ENCODE peak calls at places on chromosomes 3 and 15, in seven cellular contexts. I is AG04450, R is neural progenitor cell, T is body of pancreas, F is osteoblast, J is fibroblast of lung, E is right atrium auricular region. A is an unnamed sample. For H3K9me3, the result is how much of the 10 kb centered on the place peaks cover.

GRCh38 chr3:197023998-197024651 is 5.5 kb downstream of the MELTF start:
- DNase-seq in T (no peak), R (no peak), I (no peak), F (peak), J (no peak), E (peak), A (no peak)

GRCh38 chr15:67927501-67928156 is 87.8 kb upstream of the RNU6-1 start:
- DNase-seq in T (peak), E (peak), J (peak), F (peak), R (no peak), I (peak), A (no peak)

GRCh38 chr3:151911462-151911861 is 38.0 kb downstream of the SUCNR1 start:
- DNase-seq in R (no peak), J (no peak), E (no peak), I (no peak), F (no peak), T (no peak), A (no peak)

GRCh38 chr3:9976736-9977709 is 9.6 kb downstream of the EMC3 start:
- DNase-seq in J (peak), T (peak), R (no peak), E (peak), I (peak), F (peak), A (peak)

GRCh38 chr3:130671545-130671944 is 75.1 kb downstream of the PIK3R4 start:
- DNase-seq in E (no peak), F (no peak), T (no peak), J (no peak), I (no peak), R (no peak), A (no peak)

GRCh38 chr3:194206375-194206774 is 70.4 kb downstream of the HES1 start:
- DNase-seq in J (peak), T (peak), R (no peak), F (peak), I (no peak), E (peak), A (peak)

GRCh38 chr3:94904275-94904674 is 841.4 kb downstream of the NSUN3 start:
- DNase-seq in J (no peak), I (no peak), R (no peak), T (no peak), E (no peak), F (no peak), A (no peak)

GRCh38 chr3:44416031-44417030 is 61.1 kb downstream of the ZNF445 start:
- DNase-seq in E (peak), I (no peak), R (no peak), J (no peak), T (no peak), F (no peak), A (no peak)

GRCh38 chr3:11949351-11949750 is 54.8 kb upstream of the SYN2 start:
- DNase-seq in I (no peak), R (no peak), F (no peak), J (no peak), T (no peak), E (no peak), A (no peak)

GRCh38 chr3:65568497-65568896 is 470.2 kb downstream of the MAGI1 start:
- DNase-seq in R (no peak), F (no peak), I (no peak), T (no peak), E (no peak), J (no peak), A (no peak)

GRCh38 chr3:113795693-113796092 is 42.9 kb upstream of the GRAMD1C start:
- DNase-seq in I (no peak), E (no peak), F (no peak), T (no peak), R (no peak), J (no peak), A (no peak)

GRCh38 chr3:111070772-111071256 is 802 bp upstream of the NECTIN3 start:
- DNase-seq in I (no peak), F (no peak), T (no peak), J (no peak), E (peak), R (no peak), A (no peak)

GRCh38 chr3:53841296-53841695 is 4.9 kb downstream of the CHDH start:
- DNase-seq in F (no peak), I (no peak), R (no peak), E (no peak), T (peak), J (no peak), A (no peak)

GRCh38 chr3:153397806-153398205 is 235.8 kb downstream of the RAP2B start:
- DNase-seq in E (no peak), F (no peak), I (no peak), J (no peak), T (no peak), R (no peak), A (no peak)

GRCh38 chr3:159775372-159775961 is 213.2 kb upstream of the IL12A start:
- DNase-seq in F (no peak), J (peak), R (peak), E (peak), T (no peak), I (peak), A (no peak)

GRCh38 chr3:193794002-193794835 is 201.2 kb downstream of the OPA1 start:
- DNase-seq in R (no peak), I (no peak), J (peak), E (no peak), T (peak), F (no peak), A (no peak)

GRCh38 chr3:176275113-176275512 is 922.2 kb downstream of the TBL1XR1 start:
- DNase-seq in J (no peak), E (no peak), R (no peak), T (no peak), F (no peak), I (no peak), A (no peak)

GRCh38 chr15:72907733-72908132 is 124.2 kb upstream of the ADPGK start:
- DNase-seq in R (no peak), J (no peak), I (no peak), T (peak), E (no peak), F (no peak), A (no peak)

GRCh38 chr3:43747641-43748040 is 56.9 kb downstream of the ABHD5 start:
- DNase-seq in R (no peak), T (no peak), E (no peak), J (no peak), I (no peak), F (no peak), A (no peak)

GRCh38 chr3:32992310-32992686 is 40.9 kb downstream of the CCR4 start:
- DNase-seq in R (no peak), F (no peak), E (no peak), I (no peak), T (no peak), J (no peak), A (no peak)

GRCh38 chr15:87609474-87609873 is 647.1 kb downstream of the NTRK3 start:
- DNase-seq in R (no peak), T (no peak), J (peak), I (peak), F (peak), E (no peak), A (no peak)

GRCh38 chr15:28947241-28947674 is 61.5 kb downstream of the APBA2 start:
- DNase-seq in I (no peak), J (no peak), R (no peak), F (peak), E (no peak), T (no peak), A (peak)

GRCh38 chr3:185932213-185932612 is 5.6 kb downstream of the TRA2B start:
- DNase-seq in F (no peak), R (no peak), I (no peak), J (no peak), E (no peak), T (no peak), A (no peak)

GRCh38 chr15:68806220-68807105 is 14.2 kb downstream of the ANP32A start:
- DNase-seq in R (no peak), T (no peak), E (no peak), J (no peak), F (no peak), I (no peak), A (no peak)

GRCh38 chr3:68018275-68018674 is 363.9 kb upstream of the SUCLG2 start:
- DNase-seq in R (no peak), J (no peak), E (no peak), T (no peak), I (no peak), F (no peak), A (no peak)

GRCh38 chr3:60758169-60758568 is 493.1 kb downstream of the FHIT start:
- DNase-seq in E (no peak), R (no peak), T (no peak), F (no peak), I (no peak), J (no peak), A (no peak)

GRCh38 chr3:137509354-137510045 is 254.6 kb upstream of the SOX14 start:
- DNase-seq in J (no peak), F (no peak), T (no peak), R (peak), E (no peak), I (no peak), A (no peak)

GRCh38 chr3:4906107-4906621 is 73.1 kb upstream of the BHLHE40 start:
- DNase-seq in E (no peak), I (no peak), T (peak), R (peak), F (peak), J (peak), A (no peak)

GRCh38 chr3:59605318-59605717 is 555.5 kb upstream of the CFAP20DC start:
- DNase-seq in E (no peak), R (no peak), J (no peak), T (peak), I (no peak), F (no peak), A (no peak)

DNA sequence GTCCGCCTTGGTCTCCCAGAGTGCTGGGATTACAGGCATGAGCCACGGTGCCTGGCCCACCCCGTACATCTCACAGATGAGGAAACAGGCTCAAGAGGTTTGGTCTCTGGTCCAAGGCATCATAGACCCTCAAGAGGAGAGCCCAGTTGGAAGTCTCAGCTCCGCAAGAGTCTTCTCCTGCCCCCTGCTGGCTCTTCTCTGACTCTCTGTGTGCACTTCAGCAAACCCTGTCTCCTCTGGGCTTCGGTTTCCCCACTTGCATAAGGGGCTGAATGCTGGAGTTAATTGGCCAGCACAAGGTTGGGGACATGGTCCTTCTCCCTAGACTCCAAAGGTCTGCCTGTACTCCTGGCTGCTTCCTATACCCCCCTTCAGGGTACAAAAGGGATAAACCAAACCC is 3.9 kb downstream of the MST1R start:
- DNase-seq in F (peak), J (peak), E (no peak), R (peak), T (no peak), I (no peak), A (no peak)
- H3K27ac ChIP-seq in F (no peak), J (no peak), E (no peak), R (no peak), T (peak), I (no peak), A (peak)

GRCh38 chr3:16130066-16130465 is 44.4 kb upstream of the GALNT15 start:
- DNase-seq in E (no peak), R (no peak), F (peak), T (no peak), J (peak), I (peak), A (no peak)
- TF ChIP-seq CTCF in E (no peak), R (no peak), F (no peak), T (no peak), J (no peak), I (peak), A (no peak)

GRCh38 chr3:189944285-189945145 is 176.2 kb downstream of the P3H2 start:
- DNase-seq in F (no peak), E (no peak), T (no peak), R (no peak), I (no peak), J (no peak), A (no peak)
- H3K9me3 ChIP-seq in F (under half), E (under half), T (under half), R (under half), I (under half), J (under half), A (under half)

GRCh38 chr3:55959681-55960080 is 472.6 kb upstream of the WNT5A start:
- DNase-seq in E (no peak), I (no peak), R (no peak), J (no peak), F (no peak), T (no peak), A (no peak)
- H3K27ac ChIP-seq in E (no peak), I (no peak), R (no peak), J (no peak), F (no peak), T (no peak), A (no peak)

GRCh38 chr3:70358978-70359580 is 46.6 kb upstream of the MDFIC2 start:
- DNase-seq in R (peak), E (no peak), I (peak), T (peak), J (peak), F (no peak), A (no peak)
- TF ChIP-seq CTCF in R (peak), E (peak), I (peak), T (peak), J (peak), F (peak), A (no peak)

GRCh38 chr3:1532935-1533606 is 440.2 kb downstream of the CNTN6 start:
- DNase-seq in T (no peak), I (no peak), F (no peak), E (no peak), R (no peak), J (no peak), A (no peak)
- H3K9me3 ChIP-seq in T (under half), I (under half), F (under half), E (under half), R (under half), J (under half), A (under half)

GRCh38 chr3:66803706-66804496 is 194.2 kb upstream of the KBTBD8 start:
- DNase-seq in F (no peak), I (no peak), J (no peak), T (no peak), E (no peak), R (peak), A (no peak)

GRCh38 chr3:66812741-66813140 is 185.4 kb upstream of the KBTBD8 start:
- DNase-seq in I (no peak), J (no peak), R (no peak), T (no peak), F (no peak), E (no peak), A (no peak)

GRCh38 chr3:66809579-66809958 is 188.5 kb upstream of the KBTBD8 start:
- DNase-seq in F (no peak), I (no peak), R (no peak), E (no peak), T (peak), J (no peak), A (no peak)

GRCh38 chr3:66812126-66812525 is 186.0 kb upstream of the KBTBD8 start:
- DNase-seq in T (no peak), E (no peak), J (peak), R (no peak), F (peak), I (no peak), A (no peak)

GRCh38 chr3:66808891-66809578 is 189.1 kb upstream of the KBTBD8 start:
- DNase-seq in R (no peak), F (no peak), J (no peak), E (no peak), T (peak), I (no peak), A (no peak)
- H3K27ac ChIP-seq in R (no peak), F (no peak), J (no peak), E (no peak), T (peak), I (no peak), A (no peak)

DNA sequence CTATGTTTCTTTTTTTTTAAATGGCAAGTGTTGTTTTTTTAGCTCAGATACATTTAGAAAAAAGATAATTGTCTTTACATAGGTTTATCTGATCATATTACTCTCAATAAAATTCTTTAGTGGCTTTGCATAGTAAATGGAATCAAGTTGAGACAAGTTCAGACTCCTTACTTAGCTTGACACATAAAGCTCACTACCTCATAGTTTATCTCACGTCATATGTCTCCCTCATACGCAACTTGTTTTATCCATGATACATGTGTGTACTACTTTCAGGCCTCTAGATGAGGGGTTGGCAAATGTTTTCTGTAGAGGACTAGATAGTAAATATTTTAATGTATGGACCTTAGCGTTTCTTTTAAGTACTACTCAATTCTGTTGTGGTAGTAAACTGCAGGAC is 28.3 kb upstream of the MGA start:
- DNase-seq in T (no peak), R (no peak), E (no peak), I (no peak), F (no peak), J (no peak), A (no peak)
- TF ChIP-seq CTCF in T (no peak), R (no peak), E (no peak), I (no peak), F (no peak), J (no peak), A (no peak)

A was measured in Peyer's patch.